ENCODE peak calls at places on chromosomes 2 and 18, in four cellular contexts. One of them, this sample, is unnamed.

GRCh38 chr2:26556309-26557243 is 78.7 kb upstream of the OTOF start:
- DNase-seq in GM23248: no peak
- DNase-seq in SK-N-SH: no peak
- DNase-seq in neural progenitor cell: no peak
- DNase-seq in this sample: no peak

GRCh38 chr2:233638836-233639235 is 2.6 kb downstream of the UGT1A10 start:
- DNase-seq in GM23248: no peak
- DNase-seq in SK-N-SH: no peak
- DNase-seq in neural progenitor cell: no peak
- DNase-seq in this sample: no peak

GRCh38 chr2:209653164-209653563 is 118.5 kb upstream of the UNC80 start:
- DNase-seq in GM23248: no peak
- DNase-seq in SK-N-SH: no peak
- DNase-seq in neural progenitor cell: peak; percentile 71
- DNase-seq in this sample: no peak

GRCh38 chr2:144519934-144520717 is at the start of gene ZEB2:
- DNase-seq in GM23248: peak; percentile 92
- DNase-seq in SK-N-SH: peak; percentile 63
- DNase-seq in neural progenitor cell: peak; percentile 89
- DNase-seq in this sample: peak; percentile 79

GRCh38 chr2:3467654-3468053 is 51.7 kb downstream of the ADI1 start:
- DNase-seq in GM23248: no peak
- DNase-seq in SK-N-SH: no peak
- DNase-seq in neural progenitor cell: no peak
- DNase-seq in this sample: no peak

GRCh38 chr2:167581961-167582574 is 665.3 kb downstream of the STK39 start:
- DNase-seq in GM23248: peak; percentile 48
- DNase-seq in SK-N-SH: no peak
- DNase-seq in neural progenitor cell: no peak
- DNase-seq in this sample: no peak

GRCh38 chr2:149019768-149020167 is 18.7 kb upstream of the LYPD6B start:
- DNase-seq in GM23248: no peak
- DNase-seq in SK-N-SH: no peak
- DNase-seq in neural progenitor cell: no peak
- DNase-seq in this sample: no peak

GRCh38 chr18:44286049-44286448 is 394.6 kb upstream of the SETBP1 start:
- DNase-seq in GM23248: no peak
- DNase-seq in SK-N-SH: no peak
- DNase-seq in neural progenitor cell: no peak
- DNase-seq in this sample: no peak

GRCh38 chr2:63047534-63048281 is 2.9 kb upstream of the OTX1 start:
- DNase-seq in GM23248: no peak
- DNase-seq in SK-N-SH: peak; percentile 63
- DNase-seq in neural progenitor cell: peak; percentile 76
- DNase-seq in this sample: peak; percentile 40

GRCh38 chr2:238865015-238865719 is 17.3 kb downstream of the TWIST2 start:
- DNase-seq in GM23248: peak; percentile 56
- DNase-seq in SK-N-SH: no peak
- DNase-seq in neural progenitor cell: no peak
- DNase-seq in this sample: no peak
- H2AFZ ChIP-seq in GM23248: no peak overlapping the region
- H2AFZ ChIP-seq in SK-N-SH: peak overlapping the region; percentile 17
- H2AFZ ChIP-seq in neural progenitor cell: no peak overlapping the region
- H2AFZ ChIP-seq in this sample: no peak overlapping the region

DNA sequence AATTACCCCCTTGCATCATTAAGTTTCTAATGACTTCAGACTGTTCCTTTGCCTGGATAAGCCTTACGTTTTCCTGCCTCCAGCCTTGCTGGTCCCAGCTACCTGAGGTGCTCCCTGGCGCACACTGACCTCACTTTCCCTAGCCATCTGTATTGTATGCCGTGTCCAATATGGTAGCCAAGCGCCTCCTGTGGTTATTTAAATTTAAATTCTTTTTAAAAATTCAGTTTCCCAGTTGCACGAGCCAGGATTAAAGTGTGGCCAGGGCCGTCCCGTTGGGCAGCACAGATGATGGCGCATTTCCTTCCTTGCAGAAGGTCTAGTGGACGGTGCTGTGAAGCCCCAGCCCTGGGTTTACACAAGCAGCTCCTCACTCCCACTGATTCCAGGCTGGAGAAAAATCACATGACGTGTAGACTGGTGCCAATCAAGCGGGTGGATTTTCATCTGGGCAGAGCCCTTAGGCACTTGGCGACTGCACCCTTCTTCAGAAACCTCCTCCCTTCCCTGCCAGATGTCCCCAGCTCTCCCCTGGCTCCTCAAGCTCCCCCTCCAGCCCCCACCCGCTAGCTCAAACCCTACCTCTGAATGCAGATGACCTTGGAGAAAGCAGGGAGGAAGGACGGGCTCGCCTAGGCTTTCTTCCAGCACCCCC is 33.9 kb downstream of the ACKR3 start:
- DNase-seq in GM23248: no peak
- DNase-seq in SK-N-SH: no peak
- DNase-seq in neural progenitor cell: no peak
- DNase-seq in this sample: no peak
- TF ChIP-seq EZH2phosphoT487 in GM23248: no peak
- TF ChIP-seq EZH2phosphoT487 in SK-N-SH: no peak
- TF ChIP-seq EZH2phosphoT487 in neural progenitor cell: no peak
- TF ChIP-seq EZH2phosphoT487 in this sample: no peak

DNA sequence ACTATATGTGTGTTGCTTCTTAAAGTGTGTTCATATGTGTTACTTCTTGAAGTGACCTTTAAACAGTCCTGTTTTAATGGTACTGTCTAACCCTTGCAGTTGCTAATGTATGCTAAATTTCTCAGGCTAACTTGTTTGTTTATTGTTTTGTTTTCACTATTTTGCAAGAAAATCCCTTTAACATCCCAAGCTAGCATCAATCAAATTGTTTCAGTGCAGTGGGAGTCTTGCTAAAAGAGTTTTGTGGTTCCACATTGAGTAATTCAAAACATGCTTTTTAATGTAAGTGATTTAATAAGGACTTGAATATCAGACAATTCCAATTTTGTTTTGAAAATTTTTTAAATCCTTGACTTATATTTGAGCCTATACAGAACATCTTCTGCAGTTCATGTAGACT is 3.6 kb downstream of the SH3RF3 start:
- DNase-seq in GM23248: no peak
- DNase-seq in SK-N-SH: no peak
- DNase-seq in neural progenitor cell: no peak
- DNase-seq in this sample: no peak
- H2AFZ ChIP-seq in GM23248: no peak overlapping the region
- H2AFZ ChIP-seq in SK-N-SH: no peak overlapping the region
- H2AFZ ChIP-seq in neural progenitor cell: no peak overlapping the region
- H2AFZ ChIP-seq in this sample: no peak overlapping the region

GRCh38 chr2:130901061-130901460 is 64.3 kb downstream of the ARHGEF4 start:
- DNase-seq in GM23248: no peak
- DNase-seq in SK-N-SH: no peak
- DNase-seq in neural progenitor cell: no peak
- DNase-seq in this sample: no peak

GRCh38 chr2:130894326-130894942 is 57.7 kb downstream of the ARHGEF4 start:
- DNase-seq in GM23248: no peak
- DNase-seq in SK-N-SH: no peak
- DNase-seq in neural progenitor cell: no peak
- DNase-seq in this sample: no peak

GRCh38 chr2:130896813-130897212 is 60.1 kb downstream of the ARHGEF4 start:
- DNase-seq in GM23248: no peak
- DNase-seq in SK-N-SH: no peak
- DNase-seq in neural progenitor cell: peak; percentile 40
- DNase-seq in this sample: no peak

GRCh38 chr2:130899306-130899705 is 62.6 kb downstream of the ARHGEF4 start:
- DNase-seq in GM23248: no peak
- DNase-seq in SK-N-SH: no peak
- DNase-seq in neural progenitor cell: no peak
- DNase-seq in this sample: no peak

GRCh38 chr2:130898553-130898952 is 61.8 kb downstream of the ARHGEF4 start:
- DNase-seq in GM23248: no peak
- DNase-seq in SK-N-SH: no peak
- DNase-seq in neural progenitor cell: no peak
- DNase-seq in this sample: no peak
- TF ChIP-seq EZH2phosphoT487 in GM23248: no peak
- TF ChIP-seq EZH2phosphoT487 in SK-N-SH: no peak
- TF ChIP-seq EZH2phosphoT487 in neural progenitor cell: no peak
- TF ChIP-seq EZH2phosphoT487 in this sample: no peak

GRCh38 chr2:137801228-137801627 is 163.0 kb upstream of the HNMT start:
- DNase-seq in GM23248: no peak
- DNase-seq in SK-N-SH: no peak
- DNase-seq in neural progenitor cell: no peak
- DNase-seq in this sample: no peak
- H2AFZ ChIP-seq in GM23248: no peak overlapping the region
- H2AFZ ChIP-seq in SK-N-SH: no peak overlapping the region
- H2AFZ ChIP-seq in neural progenitor cell: no peak overlapping the region
- H2AFZ ChIP-seq in this sample: no peak overlapping the region